ENCODE peak calls at places on chromosomes 2 and 18, in seven cellular contexts. E is upper lobe of right lung, Y is D721Med, H is astrocyte, R is H9, L is sigmoid colon, V is AG04450. P is an unnamed sample.

GRCh38 chr2:184004289-184004944 is 593.9 kb upstream of the ZNF804A start:
- DNase-seq in E (no peak), Y (no peak), H (peak), L (no peak), V (no peak), R (no peak), P (no peak)

GRCh38 chr2:220892018-220892634 is 680.0 kb downstream of the EPHA4 start:
- DNase-seq in V (no peak), H (peak), R (no peak), E (no peak), Y (no peak), L (no peak), P (no peak)

GRCh38 chr2:232988444-232988843 is 24.6 kb downstream of the NGEF start:
- DNase-seq in R (no peak), E (peak), V (peak), H (peak), Y (no peak), L (no peak), P (no peak)

GRCh38 chr2:54701029-54701428 is 22.4 kb upstream of the EML6 start:
- DNase-seq in V (no peak), H (no peak), R (no peak), L (no peak), E (no peak), Y (no peak), P (no peak)

GRCh38 chr2:26562811-26563645 is 78.1 kb downstream of the CIB4 start:
- DNase-seq in H (peak), Y (no peak), E (peak), L (peak), V (no peak), R (no peak), P (no peak)

GRCh38 chr2:10255189-10256030 is 47.3 kb upstream of the HPCAL1 start:
- DNase-seq in H (no peak), Y (no peak), E (peak), L (peak), V (no peak), R (no peak), P (peak)

GRCh38 chr2:150023044-150023443 is 435.5 kb upstream of the MMADHC start:
- DNase-seq in Y (no peak), H (peak), L (no peak), E (no peak), V (no peak), R (no peak), P (no peak)

GRCh38 chr18:79615091-79615490 is 64.5 kb upstream of the CTDP1 start:
- DNase-seq in R (no peak), H (no peak), V (no peak), E (peak), Y (no peak), L (peak), P (no peak)

GRCh38 chr2:11366326-11366741 is 21.9 kb upstream of the ROCK2 start:
- DNase-seq in V (no peak), E (no peak), L (no peak), H (no peak), R (no peak), Y (no peak), P (no peak)

GRCh38 chr2:190819835-190820234 is 60.8 kb upstream of the GLS start:
- DNase-seq in L (no peak), Y (no peak), E (no peak), H (peak), R (no peak), V (peak), P (no peak)

GRCh38 chr2:160389875-160390274 is 103.7 kb downstream of the RBMS1 start:
- DNase-seq in Y (no peak), R (no peak), H (peak), V (no peak), E (no peak), L (no peak), P (no peak)

GRCh38 chr2:187500585-187501359 is 52.7 kb upstream of the CALCRL start:
- DNase-seq in Y (no peak), H (peak), L (no peak), R (peak), V (peak), E (no peak), P (no peak)
- TF ChIP-seq CTCF in Y (no peak), H (peak), L (no peak), R (peak), V (peak), E (peak), P (peak)

DNA sequence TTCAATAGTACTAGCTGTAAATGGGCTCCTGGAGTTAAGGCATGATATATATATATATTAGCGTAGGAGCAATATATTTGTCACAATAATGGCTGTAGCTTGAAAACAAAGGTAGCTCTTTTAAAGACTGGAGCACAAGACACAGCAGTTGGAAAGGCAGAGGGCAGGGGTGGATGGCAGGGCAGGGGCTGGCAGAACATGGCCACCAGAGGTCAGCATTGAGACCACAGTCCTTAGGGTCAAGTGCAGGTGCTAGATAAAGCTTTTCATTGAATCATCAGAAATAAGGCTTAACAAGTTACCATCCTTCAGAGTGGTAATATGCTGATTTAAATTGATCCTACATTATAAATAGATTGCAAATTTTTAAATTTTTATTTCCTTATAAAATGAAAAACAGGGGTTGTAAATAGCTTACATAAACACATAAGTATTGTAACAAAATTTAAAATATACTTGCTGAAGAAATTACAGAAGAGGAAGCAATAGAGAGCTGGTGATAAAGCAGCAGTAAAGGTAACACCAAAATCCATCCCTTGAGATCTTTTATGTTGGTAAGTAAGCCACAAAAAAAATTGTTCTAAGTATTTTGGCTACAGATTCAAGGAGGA is 161.2 kb upstream of the PIEZO2 start:
- DNase-seq in H (no peak), L (no peak), Y (no peak), V (no peak), E (no peak), R (peak), P (peak)
- TF ChIP-seq CTCF in H (peak), L (no peak), Y (peak), V (peak), E (peak), R (peak), P (peak)

GRCh38 chr2:39954346-39954745 is 175.3 kb upstream of the THUMPD2 start:
- DNase-seq in H (peak), L (no peak), Y (no peak), R (no peak), E (no peak), V (no peak), P (no peak)
- TF ChIP-seq CTCF in H (no peak), L (no peak), Y (no peak), R (no peak), E (no peak), V (no peak), P (no peak)

DNA sequence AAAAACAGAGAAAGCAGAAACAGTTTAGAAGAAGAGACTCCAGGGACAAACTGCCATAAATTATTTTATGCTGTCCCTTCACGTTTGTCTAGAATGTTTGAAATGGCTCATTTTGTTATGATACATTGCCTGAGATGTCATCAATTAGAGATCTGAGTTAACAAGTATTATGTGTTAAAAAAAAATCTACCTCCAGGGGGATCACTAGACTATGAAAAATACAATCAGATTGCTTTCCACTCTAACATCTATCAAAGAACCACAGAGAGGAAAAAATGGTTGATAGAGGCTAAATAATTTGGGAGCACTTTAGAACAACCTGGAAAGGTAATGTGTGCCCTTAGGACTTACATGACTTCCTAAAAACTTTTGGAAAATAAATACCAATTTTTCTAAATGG is 103.8 kb upstream of the CCDC150 start:
- DNase-seq in L (no peak), H (no peak), R (no peak), V (no peak), E (no peak), Y (no peak), P (no peak)
- TF ChIP-seq CTCF in L (no peak), H (no peak), R (no peak), V (peak), E (no peak), Y (peak), P (no peak)

DNA sequence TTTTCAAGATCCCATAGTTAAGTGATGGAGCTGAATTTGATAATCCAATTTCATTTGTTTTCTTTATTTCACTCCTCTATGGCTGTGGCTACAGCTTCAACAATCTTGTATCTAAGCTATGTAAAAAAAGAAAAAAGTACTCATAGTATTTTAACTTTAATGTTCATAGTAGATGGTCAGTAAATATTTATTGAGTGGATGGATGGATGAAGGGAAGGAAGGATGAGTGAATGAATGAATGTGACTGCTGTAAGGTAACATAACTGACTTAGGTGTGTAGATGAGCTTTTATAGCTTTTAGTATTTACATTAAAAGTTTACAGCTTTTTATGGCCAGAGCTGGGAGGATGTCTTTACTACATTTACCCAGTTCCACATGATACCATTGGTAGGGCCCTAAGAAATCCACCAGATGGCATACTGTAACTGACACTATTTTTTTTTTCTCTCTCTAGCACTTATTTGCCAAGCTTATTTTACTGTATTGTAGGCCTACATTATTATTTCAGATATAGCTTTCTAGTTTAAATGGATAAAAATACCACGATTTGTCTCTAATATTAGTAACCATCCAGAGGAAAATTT is 13.4 kb upstream of the HRH4 start:
- DNase-seq in H (no peak), V (no peak), R (no peak), Y (no peak), L (no peak), E (no peak), P (no peak)
- TF ChIP-seq CTCF in H (peak), V (peak), R (peak), Y (peak), L (no peak), E (no peak), P (no peak)

GRCh38 chr18:7568426-7568825 is 1.3 kb downstream of the PTPRM start:
- DNase-seq in Y (no peak), E (peak), L (peak), V (no peak), R (peak), H (peak), P (peak)

GRCh38 chr18:7566244-7566586 is 901 bp upstream of the PTPRM start:
- DNase-seq in R (no peak), H (no peak), Y (no peak), L (no peak), V (no peak), E (no peak), P (no peak)

GRCh38 chr18:7567487-7568425 is 640 bp downstream of the PTPRM start:
- DNase-seq in Y (no peak), L (peak), E (peak), R (peak), V (no peak), H (peak), P (peak)

GRCh38 chr18:7565677-7566076 is 1.4 kb upstream of the PTPRM start:
- DNase-seq in L (no peak), H (no peak), Y (no peak), V (no peak), E (no peak), R (no peak), P (no peak)

GRCh38 chr18:7566587-7567486 is at the start of gene PTPRM:
- DNase-seq in H (peak), Y (peak), R (peak), L (peak), E (peak), V (no peak), P (peak)
- TF ChIP-seq CTCF in H (no peak), Y (peak), R (no peak), L (no peak), E (no peak), V (peak), P (no peak)